ENCODE peak calls at places on chromosomes 12 and 14, in four cellular contexts. C, O, T and S are unnamed samples.

GRCh38 chr12:59972941-59973340 is 377.1 kb downstream of the SLC16A7 start:
- DNase-seq in C (peak), O (peak), T (no peak), S (peak)

GRCh38 chr14:85233756-85234545 is 296.0 kb upstream of the FLRT2 start:
- DNase-seq in O (peak), T (no peak), C (no peak), S (peak)

GRCh38 chr12:39329015-39329414 is 113.9 kb downstream of the KIF21A start:
- DNase-seq in T (no peak), C (no peak), O (no peak), S (no peak)

GRCh38 chr12:14416658-14417057 is 51.2 kb downstream of the ATF7IP start:
- DNase-seq in O (peak), C (no peak), T (no peak), S (peak)

GRCh38 chr12:125122668-125123067 is 57.4 kb downstream of the AACS start:
- DNase-seq in T (no peak), O (no peak), C (no peak), S (no peak)

GRCh38 chr12:70436836-70437235 is 70.7 kb downstream of the KCNMB4 start:
- DNase-seq in O (no peak), C (no peak), T (no peak), S (no peak)

GRCh38 chr14:77186911-77187648 is 5.5 kb downstream of the TMEM63C start:
- DNase-seq in O (no peak), C (peak), T (no peak), S (no peak)

GRCh38 chr14:103130965-103131364 is 7.7 kb downstream of the TNFAIP2 start:
- DNase-seq in O (peak), C (no peak), T (no peak), S (no peak)

GRCh38 chr14:49924852-49925251 is 32.0 kb downstream of the ARF6 start:
- DNase-seq in T (no peak), O (no peak), C (no peak), S (no peak)

GRCh38 chr12:54217774-54218221 is 29.0 kb upstream of the SMUG1 start:
- DNase-seq in O (peak), T (no peak), C (no peak), S (no peak)

GRCh38 chr14:19743256-19743655 is at the start of gene OR4Q3:
- DNase-seq in C (no peak), T (no peak), O (no peak), S (no peak)

GRCh38 chr12:75452675-75453330 is 27.8 kb upstream of the GLIPR1 start:
- DNase-seq in T (no peak), O (peak), C (no peak), S (no peak)

GRCh38 chr12:68222336-68222735 is 3.3 kb downstream of the IL26 start:
- DNase-seq in C (no peak), T (no peak), O (peak), S (no peak)

GRCh38 chr12:52822771-52823510 is 9.0 kb upstream of the KRT4 start:
- DNase-seq in C (no peak), O (no peak), T (no peak), S (no peak)

GRCh38 chr12:26369588-26369987 is 174.2 kb downstream of the SSPN start:
- DNase-seq in T (no peak), C (no peak), O (peak), S (no peak)

GRCh38 chr14:100446572-100446971 is 123.4 kb downstream of the SLC25A47 start:
- DNase-seq in O (no peak), T (no peak), C (no peak), S (no peak)

GRCh38 chr12:6020930-6021329 is 75.9 kb upstream of the ANO2 start:
- DNase-seq in T (no peak), O (peak), C (no peak), S (peak)

GRCh38 chr12:121214855-121215745 is 5.2 kb downstream of the P2RX4 start:
- DNase-seq in C (peak), T (no peak), O (peak), S (peak)

GRCh38 chr14:92797935-92798653 is 4.0 kb downstream of the GOLGA5 start:
- DNase-seq in O (no peak), T (no peak), C (no peak), S (no peak)

GRCh38 chr12:107891967-107892366 is 117.5 kb downstream of the ASCL4 start:
- DNase-seq in T (no peak), C (no peak), O (peak), S (peak)

GRCh38 chr14:72942934-72943333 is 16.7 kb downstream of the DCAF4 start:
- DNase-seq in T (no peak), C (no peak), O (no peak), S (no peak)

GRCh38 chr12:19402743-19403400 is 36.4 kb upstream of the AEBP2 start:
- DNase-seq in O (peak), T (no peak), C (no peak), S (peak)

GRCh38 chr12:118760623-118761022 is 220.7 kb upstream of the SRRM4 start:
- DNase-seq in T (no peak), O (no peak), C (no peak), S (no peak)

GRCh38 chr14:75430526-75430925 is 2.7 kb downstream of the JDP2 start:
- DNase-seq in O (no peak), C (no peak), T (no peak), S (no peak)

GRCh38 chr12:18158774-18159557 is 69.0 kb upstream of the RERGL start:
- DNase-seq in C (no peak), O (peak), T (no peak), S (peak)

GRCh38 chr12:114681149-114681849 is 2.7 kb downstream of the TBX3 start:
- DNase-seq in T (no peak), C (no peak), O (peak), S (no peak)

GRCh38 chr12:75528272-75528671 is 16.9 kb upstream of the KRR1 start:
- DNase-seq in T (no peak), O (no peak), C (no peak), S (no peak)